ENCODE peak calls at places on chromosome 15, in four cellular contexts. T is IMR-90, O is A549, F is K562. J is an unnamed sample.

GRCh38 chr15:43292375-43293078 is 25.8 kb upstream of the TGM5 start:
- DNase-seq in O (no peak), F (no peak), T (peak; percentile 72), J (no peak)

GRCh38 chr15:36232491-36232890 is 346.9 kb upstream of the CDIN1 start:
- DNase-seq in F (no peak), T (no peak), O (no peak), J (no peak)

GRCh38 chr15:49301562-49301961 is 121.5 kb upstream of the FGF7 start:
- DNase-seq in T (peak; percentile 50), F (peak; percentile 21), O (no peak), J (no peak)

GRCh38 chr15:64060716-64061115 is 14.4 kb upstream of the DAPK2 start:
- DNase-seq in T (no peak), O (no peak), F (no peak), J (no peak)

GRCh38 chr15:81281925-81282895 is 41.7 kb downstream of the STARD5 start:
- DNase-seq in F (no peak), T (no peak), O (no peak), J (no peak)

GRCh38 chr15:46280753-46281521 is 646.1 kb downstream of the SQOR start:
- DNase-seq in F (no peak), O (no peak), T (no peak), J (no peak)

GRCh38 chr15:40093224-40093842 is 15.3 kb downstream of the BMF start:
- DNase-seq in T (peak; percentile 26), F (no peak), O (no peak), J (no peak)

GRCh38 chr15:27324871-27325270 is 353.9 kb downstream of the GABRG3 start:
- DNase-seq in F (no peak), O (no peak), T (no peak), J (no peak)

GRCh38 chr15:51403072-51403878 is 61.8 kb downstream of the GLDN start:
- DNase-seq in F (peak; percentile 32), T (peak; percentile 49), O (peak; percentile 52), J (peak; percentile 15)

GRCh38 chr15:55407631-55407948 is 569 bp downstream of the CCPG1 start:
- DNase-seq in O (peak; percentile 45), F (no peak), T (peak; percentile 23), J (no peak)

GRCh38 chr15:42151736-42152135 is 4.7 kb downstream of the PLA2G4F start:
- DNase-seq in F (no peak), T (no peak), O (no peak), J (no peak)

GRCh38 chr15:70195808-70196304 is 98.1 kb upstream of the TLE3 start:
- DNase-seq in F (peak; percentile 30), T (peak; percentile 92), O (peak; percentile 32), J (peak; percentile 67)

GRCh38 chr15:73732911-73733310 is 20.2 kb downstream of the INSYN1 start:
- DNase-seq in O (no peak), F (no peak), T (no peak), J (no peak)

GRCh38 chr15:61910839-61911369 is 149.3 kb downstream of the VPS13C start:
- DNase-seq in O (no peak), F (no peak), T (peak; percentile 56), J (no peak)

GRCh38 chr15:42349178-42349577 is 10.1 kb upstream of the CAPN3 start:
- DNase-seq in T (peak; percentile 65), O (no peak), F (no peak), J (no peak)

GRCh38 chr15:72319360-72319984 is 485 bp downstream of the CELF6 start:
- DNase-seq in O (peak; percentile 82), F (peak; percentile 91), T (peak; percentile 47), J (no peak)

GRCh38 chr15:91023720-91024119 is 1.3 kb upstream of the VPS33B start:
- DNase-seq in T (no peak), O (no peak), F (no peak), J (no peak)

GRCh38 chr15:79307251-79307650 is 3.7 kb upstream of the TMED3 start:
- DNase-seq in O (no peak), T (no peak), F (no peak), J (no peak)

GRCh38 chr15:68586274-68586961 is 7.6 kb downstream of the CORO2B start:
- DNase-seq in T (peak; percentile 93), F (no peak), O (peak; percentile 68), J (peak; percentile 66)

GRCh38 chr15:56821721-56822425 is 88.6 kb upstream of the ZNF280D start:
- DNase-seq in T (peak; percentile 77), O (peak; percentile 58), F (peak; percentile 66), J (peak; percentile 43)

GRCh38 chr15:32851619-32852416 is 134.0 kb downstream of the GREM1 start:
- DNase-seq in F (no peak), T (peak; percentile 96), O (no peak), J (no peak)

GRCh38 chr15:49742381-49742780 is 121.5 kb downstream of the DTWD1 start:
- DNase-seq in O (no peak), T (no peak), F (no peak), J (no peak)

GRCh38 chr15:80990955-80991354 is 1.3 kb upstream of the MESD start:
- DNase-seq in F (no peak), O (no peak), T (no peak), J (no peak)

GRCh38 chr15:50906954-50907865 is 1.3 kb upstream of the AP4E1 start:
- DNase-seq in O (no peak), T (peak; percentile 4), F (peak; percentile 43), J (peak; percentile 73)

GRCh38 chr15:69000091-69000490 is 14.4 kb upstream of the NOX5 start:
- DNase-seq in T (no peak), F (no peak), O (no peak), J (no peak)

GRCh38 chr15:65846120-65846519 is 23.2 kb upstream of the RAB11A start:
- DNase-seq in O (no peak), T (no peak), F (no peak), J (no peak)

GRCh38 chr15:66929843-66930242 is 135.6 kb upstream of the SMAD3 start:
- DNase-seq in T (no peak), F (no peak), O (no peak), J (no peak)

GRCh38 chr15:63373866-63374548 is 7.6 kb downstream of the CA12 start:
- DNase-seq in O (no peak), F (no peak), T (no peak), J (no peak)

GRCh38 chr15:62732078-62732477 is 310.5 kb upstream of the TPM1 start:
- DNase-seq in F (no peak), T (no peak), O (no peak), J (no peak)

GRCh38 chr15:48996276-48996675 is 32.6 kb upstream of the SHC4 start:
- DNase-seq in F (no peak), O (no peak), T (peak; percentile 33), J (no peak)

GRCh38 chr15:57217716-57218598 is 158.3 kb upstream of the CGNL1 start:
- DNase-seq in T (no peak), O (no peak), F (no peak), J (no peak)

GRCh38 chr15:37370938-37371337 is 270.6 kb upstream of the MEIS2 start:
- DNase-seq in O (no peak), T (no peak), F (no peak), J (no peak)

GRCh38 chr15:70259030-70259424 is 161.3 kb upstream of the TLE3 start:
- DNase-seq in O (no peak), T (peak; percentile 62), F (peak; percentile 36), J (no peak)

GRCh38 chr15:71296032-71296686 is 180.9 kb downstream of the THSD4 start:
- DNase-seq in O (peak; percentile 59), T (peak; percentile 96), F (no peak), J (no peak)

DNA sequence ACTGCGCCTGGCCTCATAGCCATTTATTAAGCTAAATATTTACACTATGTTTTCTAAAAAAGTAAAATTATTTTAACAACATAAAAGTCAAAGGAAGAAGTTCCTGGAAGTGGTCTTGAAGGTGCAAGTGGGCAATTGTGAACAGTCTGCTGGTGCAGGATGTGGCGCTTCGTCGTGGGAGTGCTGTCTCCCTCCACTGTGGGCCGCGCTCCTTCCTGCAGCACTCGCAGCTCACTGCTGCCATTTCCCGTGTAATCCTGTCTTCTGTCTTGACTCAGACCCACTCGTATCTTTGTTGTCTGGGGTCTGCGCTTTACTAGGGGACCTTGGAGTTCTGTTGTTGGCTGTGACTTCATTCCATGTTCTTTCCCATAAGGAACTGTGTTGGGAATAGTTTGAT is 56.3 kb downstream of the APBA2 start:
- DNase-seq in T (no peak), F (no peak), O (no peak), J (no peak)
- TF ChIP-seq MAFK in T (no peak), F (no peak), O (no peak), J (no peak)

GRCh38 chr15:92636401-92636949 is 19.1 kb downstream of the FAM174B start:
- DNase-seq in O (no peak), T (no peak), F (no peak), J (no peak)
- TF ChIP-seq MAZ in O (no peak), T (no peak), F (no peak), J (no peak)

DNA sequence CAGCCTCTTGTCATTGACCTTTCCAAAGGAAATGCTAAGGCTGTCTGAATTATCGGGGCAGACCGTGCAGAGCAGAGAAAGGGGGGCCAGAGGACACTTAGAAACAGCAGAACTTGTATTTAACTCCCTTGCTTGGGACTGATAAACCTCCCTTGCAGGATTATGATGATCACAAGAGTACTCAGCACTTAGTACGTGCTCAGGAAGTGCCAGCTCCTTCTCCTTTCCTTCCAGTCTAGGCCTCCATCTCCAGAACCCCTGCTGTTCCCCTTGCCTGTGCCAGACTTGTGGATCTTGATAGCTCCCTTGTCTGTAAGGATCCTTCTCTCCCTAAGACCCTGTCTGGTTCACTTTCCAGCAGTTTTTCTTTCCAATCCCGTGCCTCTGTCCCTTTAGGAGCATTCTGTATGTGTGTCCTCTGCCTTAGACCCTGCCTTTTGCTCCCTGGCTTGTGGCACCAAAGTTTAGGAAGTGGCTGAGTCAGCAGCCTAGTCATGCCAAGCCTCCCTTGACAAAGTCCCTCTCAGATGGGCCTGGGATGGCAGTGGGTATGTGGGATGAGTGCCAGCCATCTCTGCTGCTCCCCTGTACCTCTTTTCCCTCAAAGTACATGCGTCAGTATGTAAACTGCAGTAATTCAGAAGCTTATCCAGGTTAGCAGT is 795 bp downstream of the SORD start:
- DNase-seq in O (peak; percentile 12), T (peak; percentile 5), F (peak; percentile 32), J (no peak)
- TF ChIP-seq MAFK in O (peak; percentile 83), T (peak; percentile 70), F (no peak), J (peak; percentile 77)

DNA sequence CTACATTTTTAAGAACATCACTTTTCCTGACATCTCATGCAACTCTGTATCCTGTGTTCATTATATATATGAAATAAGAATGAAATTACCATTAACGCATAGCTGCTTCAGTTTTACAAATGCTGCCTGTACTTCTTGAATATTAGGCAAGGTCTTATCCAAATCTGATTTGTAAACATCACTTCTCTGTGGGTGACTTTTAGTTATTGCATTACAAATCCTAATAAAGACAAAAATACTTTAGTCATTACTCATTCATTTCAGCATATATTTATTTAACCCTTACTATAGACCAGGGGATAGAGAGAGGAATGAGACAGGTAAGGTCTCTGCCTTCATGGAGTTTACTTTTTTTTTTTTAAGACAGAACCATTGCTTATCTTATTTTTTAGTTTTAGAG is 36.8 kb downstream of the MTMR10 start:
- DNase-seq in T (peak; percentile 34), F (no peak), O (peak; percentile 13), J (no peak)
- TF ChIP-seq MAZ in T (no peak), F (no peak), O (no peak), J (no peak)

GRCh38 chr15:100663550-100664335 is 61.4 kb downstream of the ASB7 start:
- DNase-seq in O (no peak), T (peak; percentile 15), F (no peak), J (no peak)

GRCh38 chr15:100665570-100665969 is 63.2 kb downstream of the ASB7 start:
- DNase-seq in F (no peak), O (no peak), T (peak; percentile 58), J (no peak)

GRCh38 chr15:100658895-100659294 is 56.5 kb downstream of the ASB7 start:
- DNase-seq in T (no peak), F (no peak), O (no peak), J (no peak)

GRCh38 chr15:100661161-100661560 is 58.8 kb downstream of the ASB7 start:
- DNase-seq in F (no peak), O (no peak), T (no peak), J (no peak)

GRCh38 chr15:100663066-100663465 is 60.7 kb downstream of the ASB7 start:
- DNase-seq in F (peak; percentile 50), O (peak; percentile 87), T (no peak), J (no peak)
- TF ChIP-seq MAFK in F (no peak), O (no peak), T (no peak), J (no peak)